ENCODE peak calls at places on chromosomes 2 and 18, in nine cellular contexts. V is ACHN; N is lower leg skin; D is GDM1; Y is hippocampal formation; I is activated naive CD4-positive, alpha-beta T cell treated with anti-CD3 and anti-CD28 coated beads for 36 hours; K is spleen; S is activated T-cell treated with anti-CD3 and anti-CD28 coated beads for 1 hour; O is NB4. A is an unnamed sample.

GRCh38 chr2:161136696-161137324 is 23.4 kb upstream of the TANK start:
- DNase-seq in V (peak; percentile 87), N (no peak), D (peak; percentile 30), Y (no peak), I (peak; percentile 48), K (no peak), S (no peak), O (peak; percentile 87), A (peak; percentile 30)

GRCh38 chr18:74873629-74874028 is 276.0 kb downstream of the ZNF407 start:
- DNase-seq in V (no peak), N (no peak), D (no peak), Y (no peak), I (no peak), K (no peak), S (no peak), O (no peak), A (no peak)

GRCh38 chr2:85353876-85354285 is 447 bp downstream of the RETSAT start:
- DNase-seq in V (peak; percentile 55), N (peak; percentile 91), D (no peak), Y (no peak), I (peak; percentile 23), K (no peak), S (no peak), O (peak; percentile 50), A (no peak)

GRCh38 chr18:54080854-54081253 is 143.6 kb downstream of the MBD2 start:
- DNase-seq in V (no peak), N (no peak), D (no peak), Y (no peak), I (no peak), K (no peak), S (no peak), O (no peak), A (no peak)

GRCh38 chr2:95384854-95385569 is 17.5 kb upstream of the FAHD2A start:
- DNase-seq in V (no peak), N (peak; percentile 88), D (no peak), Y (no peak), I (no peak), K (no peak), S (no peak), O (no peak), A (no peak)

GRCh38 chr18:65761636-65762310 is 11.0 kb downstream of the CDH7 start:
- DNase-seq in V (no peak), N (no peak), D (no peak), Y (no peak), I (no peak), K (no peak), S (no peak), O (no peak), A (no peak)

GRCh38 chr2:238854699-238855111 is 6.8 kb downstream of the TWIST2 start:
- DNase-seq in V (no peak), N (peak; percentile 84), D (no peak), Y (no peak), I (no peak), K (no peak), S (no peak), O (no peak), A (no peak)

GRCh38 chr18:62663731-62664336 is 51.5 kb upstream of the PHLPP1 start:
- DNase-seq in V (no peak), N (no peak), D (no peak), Y (no peak), I (no peak), K (no peak), S (no peak), O (peak; percentile 34), A (no peak)

GRCh38 chr2:122079844-122080243 is 324.4 kb downstream of the TSN start:
- DNase-seq in V (no peak), N (no peak), D (no peak), Y (no peak), I (no peak), K (no peak), S (no peak), O (no peak), A (no peak)

A was measured in NCI-H460.